ENCODE peak calls at places on chromosome 12, in six cellular contexts. O is Peyer's patch; B is aorta; R is right atrium auricular region; S is heart left ventricle; E is CD8-positive, alpha-beta T cell. T is an unnamed sample.

GRCh38 chr12:123453165-123453564 is 4.8 kb upstream of the SNRNP35 start:
- DNase-seq in O (no peak), B (no peak), R (no peak), S (no peak), E (no peak), T (no peak)

GRCh38 chr12:108772247-108772646 is 40.9 kb upstream of the CORO1C start:
- DNase-seq in O (peak; percentile 19), B (no peak), R (no peak), S (no peak), E (no peak), T (peak; percentile 89)

GRCh38 chr12:52262286-52262685 is 12.2 kb upstream of the KRT86 start:
- DNase-seq in O (no peak), B (no peak), R (no peak), S (no peak), E (no peak), T (no peak)

GRCh38 chr12:88381456-88381855 is 198.8 kb downstream of the KITLG start:
- DNase-seq in O (no peak), B (no peak), R (no peak), S (no peak), E (no peak), T (no peak)

GRCh38 chr12:106670131-106670530 is 87.3 kb downstream of the RFX4 start:
- DNase-seq in O (no peak), B (no peak), R (no peak), S (no peak), E (no peak), T (no peak)

GRCh38 chr12:5592313-5592712 is 160.4 kb downstream of the NTF3 start:
- DNase-seq in O (no peak), B (no peak), R (no peak), S (no peak), E (no peak), T (no peak)

GRCh38 chr12:27922591-27923139 is 49.9 kb downstream of the PTHLH start:
- DNase-seq in O (no peak), B (peak; percentile 64), R (no peak), S (no peak), E (no peak), T (no peak)

GRCh38 chr12:125015680-125016310 is 22.4 kb downstream of the BRI3BP start:
- DNase-seq in O (no peak), B (peak; percentile 15), R (no peak), S (no peak), E (no peak), T (no peak)

GRCh38 chr12:68222336-68222735 is 3.3 kb downstream of the IL26 start:
- DNase-seq in O (no peak), B (no peak), R (no peak), S (no peak), E (no peak), T (no peak)

GRCh38 chr12:39816671-39817185 is 197.1 kb upstream of the ABCD2 start:
- DNase-seq in O (no peak), B (no peak), R (no peak), S (no peak), E (no peak), T (no peak)

GRCh38 chr12:52087961-52088820 is 8.7 kb downstream of the SMIM41 start:
- DNase-seq in O (peak; percentile 65), B (no peak), R (peak; percentile 50), S (no peak), E (no peak), T (no peak)

DNA sequence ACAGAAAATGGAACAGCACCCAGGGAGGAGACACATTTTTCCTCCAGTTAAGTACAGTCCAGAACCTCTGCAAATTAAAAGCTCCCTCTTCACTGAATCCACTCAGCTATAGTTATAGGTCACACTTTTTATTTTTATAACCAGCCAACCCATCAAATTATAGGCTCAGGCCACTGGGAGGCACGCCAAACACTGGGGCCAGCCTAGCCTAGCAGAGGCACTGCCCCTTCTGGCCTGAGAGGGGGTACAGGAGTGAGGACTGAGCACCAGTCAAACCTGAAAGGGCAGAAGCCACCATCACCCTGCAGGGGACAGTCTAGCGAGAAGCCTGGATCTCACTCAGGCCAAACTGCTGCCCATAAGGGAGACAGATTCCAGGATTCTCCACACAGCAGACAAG is 19.3 kb downstream of the FMNL3 start:
- DNase-seq in O (no peak), B (no peak), R (no peak), S (no peak), E (no peak), T (no peak)
- H3K4me1 ChIP-seq in O (peaks cover 5% of the 10 kb centered on the region), B (no peaks in the 10 kb centered on the region), R (no peaks in the 10 kb centered on the region), S (peaks cover 11% of the 10 kb centered on the region), E (peaks cover 20% of the 10 kb centered on the region), T (no peaks in the 10 kb centered on the region)

DNA sequence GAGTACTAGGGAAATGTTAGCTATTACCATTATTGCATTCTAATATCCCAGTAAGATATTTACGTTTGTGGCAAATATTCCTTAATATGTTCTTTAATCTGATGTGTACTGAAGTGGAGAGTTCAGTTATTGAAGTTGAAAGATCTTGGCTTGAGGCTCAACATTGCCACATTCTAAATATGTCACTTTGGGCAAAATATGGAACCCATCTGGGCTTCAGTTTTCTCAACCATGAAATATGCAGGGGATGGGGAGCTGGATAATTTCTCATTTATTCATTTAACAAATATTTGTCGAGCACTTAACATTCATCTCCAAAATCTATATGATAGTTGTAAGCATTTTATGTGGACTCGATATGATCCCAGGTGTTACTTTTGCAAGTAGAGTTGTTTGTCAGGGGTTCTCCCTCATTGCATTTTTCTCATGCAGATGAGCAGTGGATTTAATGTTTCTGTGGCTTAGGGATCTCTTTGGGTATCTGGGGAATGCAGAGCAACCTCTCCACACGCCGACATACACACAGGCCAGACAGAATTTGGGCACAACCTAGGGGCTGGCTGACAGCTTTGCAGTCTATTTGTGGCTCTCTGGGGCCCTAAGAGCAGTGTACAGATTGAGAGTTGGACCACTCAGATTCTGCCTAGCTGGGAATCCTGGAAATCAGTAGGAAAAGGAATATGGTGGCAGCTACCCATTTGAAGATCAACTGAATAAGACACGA is 26.6 kb upstream of the APPL2 start:
- DNase-seq in O (no peak), B (no peak), R (no peak), S (no peak), E (no peak), T (no peak)
- H3K4me1 ChIP-seq in O (no peaks in the 10 kb centered on the region), B (peaks cover 3% of the 10 kb centered on the region), R (no peaks in the 10 kb centered on the region), S (no peaks in the 10 kb centered on the region), E (no peaks in the 10 kb centered on the region), T (no peaks in the 10 kb centered on the region)

GRCh38 chr12:110737532-110737931 is 5.2 kb downstream of the PPP1CC start:
- DNase-seq in O (no peak), B (no peak), R (no peak), S (no peak), E (no peak), T (no peak)

GRCh38 chr12:110739894-110740293 is 2.8 kb downstream of the PPP1CC start:
- DNase-seq in O (no peak), B (no peak), R (no peak), S (no peak), E (no peak), T (no peak)

GRCh38 chr12:110741371-110741770 is 1.3 kb downstream of the PPP1CC start:
- DNase-seq in O (no peak), B (no peak), R (peak; percentile 42), S (no peak), E (no peak), T (no peak)

GRCh38 chr12:110741795-110742717 is 635 bp downstream of the PPP1CC start:
- DNase-seq in O (no peak), B (peak; percentile 67), R (peak; percentile 56), S (no peak), E (peak; percentile 9), T (peak; percentile 21)

DNA sequence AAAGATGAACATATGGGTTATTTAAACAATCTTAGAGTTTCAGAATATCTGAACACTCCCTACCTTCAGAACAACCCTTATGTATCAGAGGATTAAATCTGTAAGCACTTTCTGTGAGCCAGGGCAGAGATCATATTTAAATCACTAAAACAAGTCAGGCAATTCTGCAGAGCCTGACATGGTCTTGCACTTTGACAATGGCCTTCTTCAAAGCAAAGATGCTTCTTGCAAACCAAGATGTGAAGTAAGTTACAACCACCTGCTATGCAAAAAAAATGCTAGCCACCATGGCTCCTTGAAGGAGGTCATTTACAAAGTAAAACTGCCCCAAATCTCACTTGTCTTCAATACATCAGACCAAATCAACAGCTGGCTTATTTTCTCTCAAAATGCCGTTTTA is 3.2 kb downstream of the PPP1CC start:
- DNase-seq in O (no peak), B (no peak), R (peak; percentile 5), S (no peak), E (no peak), T (no peak)
- H3K4me1 ChIP-seq in O (peaks cover 12% of the 10 kb centered on the region), B (no peaks in the 10 kb centered on the region), R (no peaks in the 10 kb centered on the region), S (peaks cover 35% of the 10 kb centered on the region), E (peaks cover 50% of the 10 kb centered on the region), T (peaks cover 61% of the 10 kb centered on the region)

GRCh38 chr12:104604995-104605675 is 148.4 kb downstream of the CHST11 start:
- DNase-seq in O (no peak), B (peak; percentile 75), R (no peak), S (no peak), E (no peak), T (peak; percentile 24)
- H3K4me1 ChIP-seq in O (peaks cover 7% of the 10 kb centered on the region), B (peaks cover 4% of the 10 kb centered on the region), R (no peaks in the 10 kb centered on the region), S (peaks cover 4% of the 10 kb centered on the region), E (no peaks in the 10 kb centered on the region), T (no peaks in the 10 kb centered on the region)

DNA sequence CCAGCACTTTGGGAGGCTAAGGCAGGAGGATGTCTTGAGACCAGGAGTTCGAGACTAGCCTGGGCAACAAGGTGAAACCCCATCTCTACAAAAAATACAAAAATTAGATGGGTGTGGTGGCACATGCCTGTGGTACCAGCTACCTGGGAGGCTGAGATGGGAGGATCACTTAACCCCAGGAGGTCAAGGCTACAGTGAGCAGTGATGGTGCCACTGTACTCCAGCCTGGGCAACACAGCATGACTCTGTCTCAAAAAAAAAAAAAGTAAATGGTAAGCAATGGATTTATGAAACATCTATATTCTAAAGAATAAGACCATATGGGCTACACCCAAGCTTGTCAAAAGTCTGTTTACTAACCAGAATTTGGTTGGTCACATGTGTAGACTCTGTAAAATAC is 12.3 kb downstream of the FGD6 start:
- DNase-seq in O (no peak), B (no peak), R (no peak), S (no peak), E (no peak), T (no peak)
- H3K4me1 ChIP-seq in O (no peaks in the 10 kb centered on the region), B (no peaks in the 10 kb centered on the region), R (no peaks in the 10 kb centered on the region), S (peaks cover 40% of the 10 kb centered on the region), E (no peaks in the 10 kb centered on the region), T (peaks cover 16% of the 10 kb centered on the region)

GRCh38 chr12:989751-990278 is 1.2 kb upstream of the ERC1 start:
- DNase-seq in O (no peak), B (no peak), R (peak; percentile 61), S (no peak), E (no peak), T (peak; percentile 22)

GRCh38 chr12:991350-992278 is 591 bp downstream of the ERC1 start:
- DNase-seq in O (peak; percentile 39), B (no peak), R (no peak), S (no peak), E (no peak), T (no peak)

GRCh38 chr12:990308-990648 is 745 bp upstream of the ERC1 start:
- DNase-seq in O (peak; percentile 64), B (peak; percentile 82), R (peak; percentile 70), S (peak; percentile 86), E (peak; percentile 31), T (peak; percentile 60)

GRCh38 chr12:989051-989450 is 2.0 kb upstream of the ERC1 start:
- DNase-seq in O (no peak), B (no peak), R (no peak), S (no peak), E (no peak), T (no peak)

GRCh38 chr12:990649-991349 is at the start of gene ERC1:
- DNase-seq in O (peak; percentile 84), B (peak; percentile 93), R (peak; percentile 85), S (peak; percentile 94), E (peak; percentile 80), T (peak; percentile 88)
- H3K4me1 ChIP-seq in O (no peaks in the 10 kb centered on the region), B (no peaks in the 10 kb centered on the region), R (no peaks in the 10 kb centered on the region), S (peaks cover 15% of the 10 kb centered on the region), E (peaks cover 27% of the 10 kb centered on the region), T (peaks cover 35% of the 10 kb centered on the region)

T was measured in gastrocnemius medialis.